ENCODE peak calls at places on chromosome 16, in seven cellular contexts. S, E, R, Y, U, C and W are unnamed samples.

GRCh38 chr16:15650698-15651161 is 685 bp downstream of the NDE1 start:
- DNase-seq in S (no peak), E (peak), U (peak), R (no peak), Y (no peak), C (no peak), W (peak)

GRCh38 chr16:85330694-85331188 is 218.5 kb upstream of the CIBAR2 start:
- DNase-seq in C (peak), R (no peak), E (no peak), U (peak), S (no peak), Y (peak), W (peak)

GRCh38 chr16:986925-987581 is 5.5 kb downstream of the SOX8 start:
- DNase-seq in S (no peak), R (no peak), C (no peak), Y (no peak), E (no peak), U (no peak), W (no peak)

GRCh38 chr16:81181013-81181720 is 57.3 kb upstream of the BCO1 start:
- DNase-seq in R (peak), S (no peak), Y (peak), E (peak), U (peak), C (peak), W (peak)

GRCh38 chr16:25014500-25015147 is 545 bp downstream of the ARHGAP17 start:
- DNase-seq in E (peak), U (peak), S (no peak), C (no peak), Y (peak), R (peak), W (peak)

GRCh38 chr16:11073407-11073806 is 129.0 kb downstream of the CLEC16A start:
- DNase-seq in E (no peak), C (no peak), Y (no peak), S (no peak), U (no peak), R (no peak), W (no peak)

GRCh38 chr16:15671530-15672117 is 21.6 kb downstream of the NDE1 start:
- DNase-seq in S (no peak), R (no peak), E (no peak), Y (no peak), U (no peak), C (no peak), W (no peak)

GRCh38 chr16:19810817-19811731 is 73.6 kb downstream of the GPRC5B start:
- DNase-seq in Y (peak), S (no peak), U (peak), C (no peak), E (no peak), R (no peak), W (no peak)

GRCh38 chr16:10405386-10405939 is 19.6 kb downstream of the ATF7IP2 start:
- DNase-seq in S (no peak), Y (peak), U (peak), C (no peak), E (no peak), R (no peak), W (no peak)

GRCh38 chr16:87411375-87412271 is 19.5 kb downstream of the MAP1LC3B start:
- DNase-seq in U (no peak), R (no peak), C (no peak), S (no peak), Y (no peak), E (no peak), W (no peak)

GRCh38 chr16:28563218-28563617 is 9.5 kb downstream of the SGF29 start:
- DNase-seq in E (no peak), U (no peak), Y (no peak), R (no peak), S (no peak), C (no peak), W (no peak)

GRCh38 chr16:85395207-85395912 is 217.8 kb upstream of the GSE1 start:
- DNase-seq in E (peak), C (peak), S (peak), R (peak), U (peak), Y (peak), W (peak)

GRCh38 chr16:19410435-19411153 is 7.1 kb upstream of the TMC5 start:
- DNase-seq in U (no peak), S (no peak), R (peak), E (peak), C (no peak), Y (no peak), W (peak)

GRCh38 chr16:83626676-83627075 is 181.1 kb upstream of the HSBP1 start:
- DNase-seq in R (peak), Y (no peak), E (no peak), U (no peak), C (no peak), S (no peak), W (no peak)

GRCh38 chr16:819336-819735 is 18.8 kb upstream of the GNG13 start:
- DNase-seq in S (no peak), Y (no peak), E (no peak), C (no peak), U (no peak), R (no peak), W (no peak)

GRCh38 chr16:46620265-46621005 is 744 bp downstream of the SHCBP1 start:
- DNase-seq in C (no peak), U (peak), R (no peak), Y (no peak), E (no peak), S (no peak), W (no peak)

GRCh38 chr16:57725077-57725953 is 10.3 kb upstream of the KATNB1 start:
- DNase-seq in C (no peak), R (no peak), E (no peak), Y (no peak), U (no peak), S (no peak), W (no peak)

GRCh38 chr16:55572439-55572838 is 6.0 kb downstream of the CAPNS2 start:
- DNase-seq in S (no peak), Y (no peak), E (no peak), U (peak), R (no peak), C (no peak), W (no peak)

GRCh38 chr16:19130852-19131808 is 17.4 kb downstream of the ITPRIPL2 start:
- DNase-seq in U (peak), Y (no peak), E (no peak), R (no peak), S (no peak), C (no peak), W (no peak)

GRCh38 chr16:13848795-13849194 is 71.2 kb upstream of the ERCC4 start:
- DNase-seq in Y (no peak), S (no peak), C (no peak), E (no peak), U (no peak), R (no peak), W (no peak)

GRCh38 chr16:70777496-70777895 is 23.5 kb downstream of the VAC14 start:
- DNase-seq in R (no peak), S (no peak), C (no peak), E (no peak), U (no peak), Y (no peak), W (no peak)

GRCh38 chr16:67114793-67115192 is 5.1 kb downstream of the PHAF1 start:
- DNase-seq in C (no peak), U (no peak), Y (no peak), R (no peak), E (no peak), S (no peak), W (no peak)

GRCh38 chr16:84007946-84008345 is 34.6 kb downstream of the SLC38A8 start:
- DNase-seq in Y (no peak), R (no peak), S (no peak), E (no peak), U (no peak), C (no peak), W (no peak)

GRCh38 chr16:22641030-22641671 is 130.5 kb downstream of the NPIPB5 start:
- DNase-seq in E (peak), Y (no peak), C (peak), S (no peak), U (peak), R (peak), W (no peak)

GRCh38 chr16:67943619-67944503 is at the start of gene LCAT:
- DNase-seq in U (peak), E (no peak), R (no peak), S (no peak), C (no peak), Y (peak), W (no peak)

GRCh38 chr16:85629326-85629725 is 16.2 kb downstream of the GSE1 start:
- DNase-seq in S (no peak), U (no peak), Y (no peak), C (no peak), R (no peak), E (no peak), W (no peak)

GRCh38 chr16:17229766-17230165 is 241.0 kb downstream of the XYLT1 start:
- DNase-seq in Y (no peak), U (peak), S (no peak), C (no peak), R (no peak), E (no peak), W (no peak)

GRCh38 chr16:53257001-53257400 is 177.3 kb upstream of the RBL2 start:
- DNase-seq in S (no peak), U (no peak), C (no peak), R (no peak), Y (no peak), E (no peak), W (no peak)

GRCh38 chr16:80233097-80233835 is 307.5 kb upstream of the DYNLRB2 start:
- DNase-seq in U (no peak), E (no peak), C (no peak), Y (peak), R (no peak), S (no peak), W (no peak)

GRCh38 chr16:69890114-69890890 is 60.8 kb upstream of the CLEC18A start:
- DNase-seq in Y (no peak), U (no peak), E (peak), S (no peak), R (no peak), C (no peak), W (peak)

GRCh38 chr16:88002211-88002610 is 51.0 kb downstream of the BANP start:
- DNase-seq in R (no peak), Y (no peak), E (no peak), C (no peak), U (no peak), S (no peak), W (no peak)

GRCh38 chr16:52364500-52364899 is 182.4 kb downstream of the TOX3 start:
- DNase-seq in R (no peak), C (no peak), Y (no peak), S (no peak), U (no peak), E (no peak), W (no peak)

GRCh38 chr16:70770291-70770967 is 30.5 kb downstream of the VAC14 start:
- DNase-seq in Y (peak), R (no peak), C (no peak), U (no peak), S (no peak), E (no peak), W (no peak)

GRCh38 chr16:83952940-83953795 is at the start of gene OSGIN1:
- DNase-seq in E (no peak), Y (peak), S (peak), U (peak), C (peak), R (peak), W (peak)

GRCh38 chr16:67428146-67428731 is 2.7 kb upstream of the HSD11B2 start:
- DNase-seq in U (peak), C (peak), Y (peak), R (peak), E (peak), S (no peak), W (peak)

GRCh38 chr16:58286769-58287433 is 7.9 kb downstream of the PRSS54 start:
- DNase-seq in Y (no peak), U (no peak), S (no peak), E (no peak), C (no peak), R (no peak), W (no peak)

GRCh38 chr16:86597880-86598606 is 19.7 kb downstream of the FOXL1 start:
- DNase-seq in R (no peak), U (no peak), E (no peak), Y (no peak), S (no peak), C (no peak), W (peak)

GRCh38 chr16:71637398-71637797 is 11.4 kb downstream of the MARVELD3 start:
- DNase-seq in S (no peak), R (no peak), E (peak), C (no peak), U (no peak), Y (no peak), W (peak)

GRCh38 chr16:80231888-80232287 is 308.9 kb upstream of the DYNLRB2 start:
- DNase-seq in R (no peak), U (no peak), Y (peak), C (no peak), E (no peak), S (peak), W (no peak)

GRCh38 chr16:12122202-12122601 is 145.7 kb downstream of the SNX29 start:
- DNase-seq in S (no peak), E (no peak), R (no peak), C (no peak), U (no peak), Y (no peak), W (no peak)

GRCh38 chr16:12119037-12119436 is 142.5 kb downstream of the SNX29 start:
- DNase-seq in S (no peak), C (no peak), R (no peak), Y (no peak), U (no peak), E (no peak), W (no peak)

GRCh38 chr16:12119562-12119961 is 143.0 kb downstream of the SNX29 start:
- DNase-seq in R (no peak), Y (no peak), E (no peak), U (no peak), C (no peak), S (no peak), W (no peak)

GRCh38 chr16:12120982-12121652 is 144.6 kb downstream of the SNX29 start:
- DNase-seq in S (no peak), R (no peak), E (no peak), Y (no peak), U (no peak), C (no peak), W (no peak)

GRCh38 chr16:12120331-12120981 is 143.9 kb downstream of the SNX29 start:
- DNase-seq in S (no peak), Y (no peak), C (no peak), E (no peak), R (no peak), U (no peak), W (peak)
- TF ChIP-seq SP1 in S (no peak), Y (no peak), C (no peak), E (no peak), R (no peak), U (no peak), W (no peak)

GRCh38 chr16:2013527-2013926 is 3.9 kb upstream of the ZNF598 start:
- DNase-seq in S (no peak), Y (no peak), R (no peak), E (no peak), C (no peak), U (no peak), W (no peak)

GRCh38 chr16:2019500-2019899 is at the start of gene NPW:
- DNase-seq in Y (no peak), U (peak), S (no peak), R (peak), C (no peak), E (peak), W (no peak)

GRCh38 chr16:2015947-2016208 is 3.7 kb upstream of the NPW start:
- DNase-seq in S (no peak), Y (no peak), E (no peak), U (no peak), R (no peak), C (no peak), W (no peak)

GRCh38 chr16:2016407-2016922 is 3.1 kb upstream of the NPW start:
- DNase-seq in Y (peak), E (peak), S (no peak), R (peak), U (no peak), C (no peak), W (no peak)

GRCh38 chr16:2015117-2015946 is 4.3 kb upstream of the NPW start:
- DNase-seq in Y (peak), R (no peak), C (peak), U (no peak), S (no peak), E (no peak), W (no peak)
- TF ChIP-seq SP1 in Y (no peak), R (no peak), C (no peak), U (no peak), S (no peak), E (no peak), W (no peak)

GRCh38 chr16:4976611-4977145 is 18.5 kb downstream of the SEC14L5 start:
- DNase-seq in Y (peak), U (no peak), E (no peak), C (no peak), R (no peak), S (no peak), W (no peak)
- TF ChIP-seq SP1 in Y (no peak), U (no peak), E (no peak), C (no peak), R (no peak), S (no peak), W (no peak)

DNA sequence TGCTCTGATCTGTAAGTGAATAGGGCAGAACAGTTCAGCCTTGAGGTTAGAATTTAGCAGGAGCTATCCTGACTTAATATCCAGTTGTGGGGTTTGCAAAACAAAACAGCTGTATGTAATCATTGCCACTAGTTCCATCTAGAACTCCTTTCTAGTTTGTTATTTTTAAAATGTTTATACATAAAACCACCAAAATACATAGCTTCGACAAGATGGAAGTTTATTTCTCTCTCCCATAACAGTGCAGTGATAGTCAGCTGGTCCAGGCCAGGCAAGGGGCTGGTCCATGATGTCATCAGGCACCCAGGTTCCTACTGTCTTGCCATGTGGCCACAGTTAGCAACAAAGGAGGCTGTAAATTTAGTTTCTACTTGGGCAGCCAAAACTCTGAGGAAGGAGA is 10.5 kb upstream of the PLK1 start:
- DNase-seq in S (no peak), R (no peak), Y (no peak), U (no peak), E (no peak), C (no peak), W (no peak)
- TF ChIP-seq SP1 in S (no peak), R (no peak), Y (no peak), U (no peak), E (no peak), C (no peak), W (no peak)

GRCh38 chr16:31191697-31192428 is 10.7 kb downstream of the PYCARD start:
- DNase-seq in R (no peak), E (no peak), C (no peak), Y (no peak), U (no peak), S (no peak), W (no peak)
- TF ChIP-seq SP1 in R (no peak), E (no peak), C (no peak), Y (no peak), U (no peak), S (no peak), W (no peak)

GRCh38 chr16:50653056-50653455 is 28.1 kb downstream of the SNX20 start:
- DNase-seq in U (no peak), R (no peak), C (no peak), E (no peak), S (no peak), Y (no peak), W (no peak)
- TF ChIP-seq SP1 in U (no peak), R (no peak), C (no peak), E (no peak), S (no peak), Y (no peak), W (no peak)